ENCODE peak calls at places on chromosomes 6 and 20, in eight cellular contexts. One of them, this sample, is unnamed. For H3K36me3, the result is how much of the 10 kb centered on the place peaks cover.

GRCh38 chr6:3960754-3961361 is 111.7 kb downstream of the FAM50B start:
- DNase-seq in adrenal gland: no peak
- DNase-seq in HAP-1: no peak
- DNase-seq in IMR-90: peak
- DNase-seq in aorta: no peak
- DNase-seq in cardiac muscle cell: no peak
- DNase-seq in tibial artery: no peak
- DNase-seq in small intestine: no peak
- DNase-seq in this sample: peak

GRCh38 chr20:4563534-4563933 is 158.2 kb upstream of the PRND start:
- DNase-seq in cardiac muscle cell: peak
- DNase-seq in HAP-1: no peak
- DNase-seq in small intestine: peak
- DNase-seq in adrenal gland: peak
- DNase-seq in aorta: no peak
- DNase-seq in IMR-90: peak
- DNase-seq in tibial artery: no peak
- DNase-seq in this sample: no peak

GRCh38 chr20:52105045-52105572 is 86.5 kb downstream of the ZFP64 start:
- DNase-seq in HAP-1: no peak
- DNase-seq in tibial artery: no peak
- DNase-seq in IMR-90: peak
- DNase-seq in adrenal gland: no peak
- DNase-seq in small intestine: no peak
- DNase-seq in cardiac muscle cell: peak
- DNase-seq in aorta: no peak
- DNase-seq in this sample: no peak

GRCh38 chr6:46940433-46941226 is 18.9 kb upstream of the ADGRF5 start:
- DNase-seq in HAP-1: no peak
- DNase-seq in small intestine: no peak
- DNase-seq in cardiac muscle cell: no peak
- DNase-seq in adrenal gland: no peak
- DNase-seq in IMR-90: no peak
- DNase-seq in tibial artery: no peak
- DNase-seq in aorta: no peak
- DNase-seq in this sample: no peak

GRCh38 chr20:6685181-6685582 is 82.3 kb upstream of the BMP2 start:
- DNase-seq in small intestine: no peak
- DNase-seq in IMR-90: no peak
- DNase-seq in adrenal gland: no peak
- DNase-seq in HAP-1: no peak
- DNase-seq in tibial artery: no peak
- DNase-seq in aorta: no peak
- DNase-seq in cardiac muscle cell: no peak
- DNase-seq in this sample: no peak

GRCh38 chr6:11043552-11043960 is 549 bp downstream of the ELOVL2 start:
- DNase-seq in small intestine: no peak
- DNase-seq in tibial artery: no peak
- DNase-seq in cardiac muscle cell: peak
- DNase-seq in IMR-90: no peak
- DNase-seq in HAP-1: no peak
- DNase-seq in adrenal gland: no peak
- DNase-seq in aorta: peak
- DNase-seq in this sample: no peak

GRCh38 chr6:22610127-22610526 is 40.8 kb downstream of the HDGFL1 start:
- DNase-seq in HAP-1: no peak
- DNase-seq in tibial artery: no peak
- DNase-seq in small intestine: no peak
- DNase-seq in aorta: no peak
- DNase-seq in IMR-90: no peak
- DNase-seq in adrenal gland: no peak
- DNase-seq in cardiac muscle cell: no peak
- DNase-seq in this sample: no peak

GRCh38 chr6:108914235-108915022 is 66.2 kb downstream of the ARMC2 start:
- DNase-seq in small intestine: no peak
- DNase-seq in IMR-90: peak
- DNase-seq in adrenal gland: no peak
- DNase-seq in cardiac muscle cell: no peak
- DNase-seq in HAP-1: peak
- DNase-seq in aorta: no peak
- DNase-seq in tibial artery: no peak
- DNase-seq in this sample: no peak

GRCh38 chr6:39568896-39569295 is 156.3 kb downstream of the KIF6 start:
- DNase-seq in tibial artery: no peak
- DNase-seq in small intestine: no peak
- DNase-seq in cardiac muscle cell: no peak
- DNase-seq in adrenal gland: no peak
- DNase-seq in aorta: no peak
- DNase-seq in IMR-90: peak
- DNase-seq in HAP-1: no peak
- DNase-seq in this sample: no peak

GRCh38 chr6:139756381-139756780 is 381.9 kb upstream of the CITED2 start:
- DNase-seq in cardiac muscle cell: no peak
- DNase-seq in adrenal gland: no peak
- DNase-seq in aorta: no peak
- DNase-seq in tibial artery: no peak
- DNase-seq in HAP-1: no peak
- DNase-seq in small intestine: no peak
- DNase-seq in IMR-90: no peak
- DNase-seq in this sample: no peak

GRCh38 chr6:2563635-2564034 is 187.1 kb downstream of the MYLK4 start:
- DNase-seq in tibial artery: no peak
- DNase-seq in adrenal gland: no peak
- DNase-seq in HAP-1: no peak
- DNase-seq in aorta: no peak
- DNase-seq in cardiac muscle cell: no peak
- DNase-seq in IMR-90: peak
- DNase-seq in small intestine: peak
- DNase-seq in this sample: no peak

GRCh38 chr6:117601811-117602150 is 530 bp downstream of the GOPC start:
- DNase-seq in cardiac muscle cell: no peak
- DNase-seq in small intestine: peak
- DNase-seq in HAP-1: no peak
- DNase-seq in IMR-90: no peak
- DNase-seq in aorta: no peak
- DNase-seq in tibial artery: no peak
- DNase-seq in adrenal gland: no peak
- DNase-seq in this sample: no peak

GRCh38 chr6:73803562-73804221 is 107.7 kb downstream of the CD109 start:
- DNase-seq in HAP-1: peak
- DNase-seq in adrenal gland: peak
- DNase-seq in cardiac muscle cell: peak
- DNase-seq in aorta: no peak
- DNase-seq in small intestine: peak
- DNase-seq in IMR-90: peak
- DNase-seq in tibial artery: no peak
- DNase-seq in this sample: no peak

GRCh38 chr6:2674857-2675256 is 75.9 kb downstream of the MYLK4 start:
- DNase-seq in tibial artery: no peak
- DNase-seq in IMR-90: no peak
- DNase-seq in cardiac muscle cell: no peak
- DNase-seq in aorta: no peak
- DNase-seq in HAP-1: no peak
- DNase-seq in small intestine: no peak
- DNase-seq in adrenal gland: no peak
- DNase-seq in this sample: no peak

GRCh38 chr20:44909872-44910689 is at the start of gene PABPC1L:
- DNase-seq in tibial artery: peak
- DNase-seq in HAP-1: peak
- DNase-seq in small intestine: peak
- DNase-seq in adrenal gland: peak
- DNase-seq in aorta: peak
- DNase-seq in IMR-90: peak
- DNase-seq in cardiac muscle cell: peak
- DNase-seq in this sample: no peak

GRCh38 chr6:74735304-74735703 is 470.5 kb downstream of the COL12A1 start:
- DNase-seq in cardiac muscle cell: no peak
- DNase-seq in HAP-1: no peak
- DNase-seq in tibial artery: peak
- DNase-seq in IMR-90: peak
- DNase-seq in small intestine: no peak
- DNase-seq in adrenal gland: no peak
- DNase-seq in aorta: no peak
- DNase-seq in this sample: peak

GRCh38 chr6:139732451-139732850 is 358.0 kb upstream of the CITED2 start:
- DNase-seq in adrenal gland: peak
- DNase-seq in small intestine: no peak
- DNase-seq in tibial artery: peak
- DNase-seq in aorta: no peak
- DNase-seq in IMR-90: peak
- DNase-seq in HAP-1: no peak
- DNase-seq in cardiac muscle cell: no peak
- DNase-seq in this sample: peak

GRCh38 chr6:57242505-57242904 is 20.4 kb upstream of the RAB23 start:
- DNase-seq in IMR-90: peak
- DNase-seq in HAP-1: no peak
- DNase-seq in adrenal gland: no peak
- DNase-seq in cardiac muscle cell: no peak
- DNase-seq in aorta: no peak
- DNase-seq in small intestine: no peak
- DNase-seq in tibial artery: no peak
- DNase-seq in this sample: no peak

DNA sequence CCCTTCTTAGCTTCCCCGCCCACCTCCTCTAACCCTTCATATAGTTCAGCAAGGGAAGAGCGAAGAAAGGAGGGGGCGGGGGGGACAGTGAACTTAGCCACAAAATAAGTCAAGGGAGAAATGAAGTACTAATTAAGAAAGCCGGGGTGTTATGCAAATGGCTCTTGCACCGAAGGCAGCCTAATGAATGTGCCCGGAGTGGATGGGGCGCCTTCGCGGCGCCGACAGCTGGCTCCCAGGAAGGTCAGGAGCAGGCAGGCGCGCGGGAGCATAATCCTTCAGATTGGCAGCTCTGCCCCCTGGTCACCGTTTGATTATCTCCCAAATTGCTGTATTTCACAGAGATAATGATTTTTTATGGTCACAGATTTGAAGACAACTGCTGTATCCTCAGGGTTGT is 395.1 kb downstream of the TFAP2B start:
- DNase-seq in tibial artery: no peak
- DNase-seq in aorta: no peak
- DNase-seq in adrenal gland: no peak
- DNase-seq in cardiac muscle cell: peak
- DNase-seq in small intestine: no peak
- DNase-seq in IMR-90: no peak
- DNase-seq in HAP-1: no peak
- DNase-seq in this sample: no peak
- H3K4me3 ChIP-seq in tibial artery: no peak
- H3K4me3 ChIP-seq in aorta: no peak
- H3K4me3 ChIP-seq in adrenal gland: no peak
- H3K4me3 ChIP-seq in cardiac muscle cell: peak
- H3K4me3 ChIP-seq in small intestine: no peak
- H3K4me3 ChIP-seq in IMR-90: no peak
- H3K4me3 ChIP-seq in HAP-1: no peak
- H3K4me3 ChIP-seq in this sample: no peak

GRCh38 chr6:151409260-151409659 is 17.9 kb upstream of the ZBTB2 start:
- DNase-seq in tibial artery: no peak
- DNase-seq in HAP-1: no peak
- DNase-seq in adrenal gland: no peak
- DNase-seq in small intestine: no peak
- DNase-seq in aorta: no peak
- DNase-seq in cardiac muscle cell: no peak
- DNase-seq in IMR-90: no peak
- DNase-seq in this sample: no peak
- H3K36me3 ChIP-seq in tibial artery: under half
- H3K36me3 ChIP-seq in HAP-1: half or more
- H3K36me3 ChIP-seq in adrenal gland: under half
- H3K36me3 ChIP-seq in small intestine: under half
- H3K36me3 ChIP-seq in aorta: under half
- H3K36me3 ChIP-seq in cardiac muscle cell: under half
- H3K36me3 ChIP-seq in IMR-90: under half
- H3K36me3 ChIP-seq in this sample: under half

DNA sequence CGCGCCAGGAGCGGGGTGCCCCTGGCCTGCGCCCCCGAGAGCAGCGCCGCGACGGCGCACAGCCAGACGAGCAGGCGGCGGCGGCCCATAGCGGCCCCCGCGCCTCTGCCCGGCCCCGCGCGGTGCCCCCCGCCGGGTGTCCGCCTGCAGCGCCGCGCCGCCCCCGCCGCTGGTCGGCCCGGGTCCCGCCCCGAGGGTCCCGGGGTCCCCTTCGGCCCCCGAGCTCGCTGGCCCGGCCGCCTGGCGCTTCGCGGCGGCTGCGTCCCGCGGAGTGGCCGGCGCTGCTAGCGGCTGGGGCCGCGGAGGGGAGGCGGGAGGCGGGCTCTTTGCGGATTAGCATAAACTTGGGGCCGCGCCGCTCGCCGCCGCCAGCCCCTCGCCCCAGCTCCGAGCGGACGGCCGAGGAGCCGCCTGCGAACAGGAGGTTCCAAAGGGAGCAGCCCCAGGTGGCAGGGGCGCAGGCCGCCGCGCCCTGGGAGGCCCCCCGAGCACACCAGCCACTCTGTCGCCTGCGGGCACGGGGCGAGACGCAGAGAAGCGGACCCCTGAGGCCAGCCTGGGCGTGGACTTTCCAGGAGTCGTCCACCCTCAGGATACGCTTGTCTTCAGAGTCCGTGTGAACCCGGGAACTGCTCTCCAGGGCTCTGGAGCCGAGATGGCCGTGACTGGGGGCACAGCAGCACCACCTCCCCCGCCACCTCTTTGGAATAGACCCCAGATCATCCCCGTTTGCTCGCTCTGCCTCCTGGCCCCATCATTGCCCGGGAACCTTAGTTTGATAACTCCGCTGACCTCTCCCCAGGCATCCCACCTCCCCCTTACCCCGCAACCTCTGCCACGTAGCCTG is at the start of gene EMILIN3:
- DNase-seq in tibial artery: no peak
- DNase-seq in HAP-1: peak
- DNase-seq in small intestine: no peak
- DNase-seq in cardiac muscle cell: peak
- DNase-seq in adrenal gland: no peak
- DNase-seq in aorta: no peak
- DNase-seq in IMR-90: no peak
- DNase-seq in this sample: no peak
- H3K4me3 ChIP-seq in tibial artery: peak
- H3K4me3 ChIP-seq in HAP-1: peak
- H3K4me3 ChIP-seq in small intestine: peak
- H3K4me3 ChIP-seq in cardiac muscle cell: peak
- H3K4me3 ChIP-seq in adrenal gland: no peak
- H3K4me3 ChIP-seq in aorta: peak
- H3K4me3 ChIP-seq in IMR-90: peak
- H3K4me3 ChIP-seq in this sample: peak

DNA sequence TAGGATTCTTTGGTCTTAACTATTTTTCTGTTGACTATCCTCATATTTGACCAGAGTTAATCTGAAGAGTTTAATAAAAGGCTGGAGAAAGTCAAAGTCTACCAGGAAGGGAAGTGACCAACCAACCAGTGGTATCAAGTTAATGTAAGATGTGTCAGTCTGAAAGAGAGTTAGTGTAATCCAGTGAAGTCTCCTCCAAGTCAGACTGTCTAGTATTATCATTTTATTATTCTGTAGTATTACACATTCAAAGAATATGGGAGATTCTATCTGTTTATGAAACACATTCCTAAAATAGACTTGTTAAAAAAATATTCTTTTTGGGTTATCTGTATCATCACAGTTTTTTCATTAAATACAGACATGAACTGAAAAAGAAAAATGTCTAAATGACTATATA is 194.4 kb downstream of the BTBD9 start:
- DNase-seq in IMR-90: peak
- DNase-seq in tibial artery: no peak
- DNase-seq in aorta: no peak
- DNase-seq in cardiac muscle cell: no peak
- DNase-seq in HAP-1: no peak
- DNase-seq in adrenal gland: no peak
- DNase-seq in small intestine: no peak
- DNase-seq in this sample: no peak
- H3K36me3 ChIP-seq in IMR-90: under half
- H3K36me3 ChIP-seq in tibial artery: under half
- H3K36me3 ChIP-seq in aorta: under half
- H3K36me3 ChIP-seq in cardiac muscle cell: under half
- H3K36me3 ChIP-seq in HAP-1: under half
- H3K36me3 ChIP-seq in adrenal gland: under half
- H3K36me3 ChIP-seq in small intestine: under half
- H3K36me3 ChIP-seq in this sample: under half

This sample was measured in gastrocnemius medialis.